ENCODE peak calls at places on chromosomes 11 and 22, in seven cellular contexts. F is adrenal gland, J is AG04450, N is ovary, X is nephron progenitor cell, H is cardiac fibroblast, Q is retinal pigment epithelial cell. V is an unnamed sample.

GRCh38 chr11:131748146-131749050 is 378.0 kb downstream of the NTM start:
- DNase-seq in F (peak; percentile 84), J (no peak), N (no peak), X (peak; percentile 76), H (peak; percentile 93), Q (no peak), V (peak; percentile 56)

GRCh38 chr11:93541884-93542752 is 1.1 kb downstream of the SMCO4 start:
- DNase-seq in F (peak; percentile 72), J (no peak), N (peak; percentile 50), X (no peak), H (peak; percentile 62), Q (no peak), V (peak; percentile 79)

GRCh38 chr22:41668971-41669911 is 19.4 kb downstream of the SNU13 start:
- DNase-seq in F (peak; percentile 53), J (peak; percentile 39), N (no peak), X (no peak), H (peak; percentile 77), Q (no peak), V (no peak)

GRCh38 chr22:48517039-48518030 is 1310.3 kb downstream of the BRD1 start:
- DNase-seq in F (no peak), J (no peak), N (no peak), X (no peak), H (no peak), Q (no peak), V (no peak)

GRCh38 chr11:41533761-41534160 is 74.3 kb upstream of the LRRC4C start:
- DNase-seq in F (no peak), J (no peak), N (no peak), X (no peak), H (no peak), Q (no peak), V (no peak)

GRCh38 chr11:17385492-17385891 is 3.0 kb downstream of the KCNJ11 start:
- DNase-seq in F (no peak), J (no peak), N (no peak), X (no peak), H (no peak), Q (no peak), V (no peak)

GRCh38 chr11:65435981-65436411 is 13.4 kb downstream of the NEAT1 start:
- DNase-seq in F (peak; percentile 71), J (no peak), N (peak; percentile 27), X (no peak), H (peak; percentile 52), Q (no peak), V (no peak)

GRCh38 chr22:26573026-26573662 is 16.8 kb downstream of the TPST2 start:
- DNase-seq in F (peak; percentile 83), J (no peak), N (no peak), X (no peak), H (peak; percentile 36), Q (no peak), V (no peak)

GRCh38 chr11:31757245-31757835 is 53.8 kb downstream of the PAX6 start:
- DNase-seq in F (no peak), J (no peak), N (no peak), X (no peak), H (peak; percentile 2), Q (no peak), V (no peak)

GRCh38 chr22:30423296-30423958 is 2.1 kb upstream of the MTFP1 start:
- DNase-seq in F (peak; percentile 78), J (no peak), N (no peak), X (no peak), H (no peak), Q (no peak), V (no peak)

GRCh38 chr11:36328956-36329673 is 33.0 kb downstream of the PRR5L start:
- DNase-seq in F (no peak), J (no peak), N (no peak), X (no peak), H (no peak), Q (no peak), V (no peak)

GRCh38 chr11:89437317-89437716 is 53.9 kb downstream of the NOX4 start:
- DNase-seq in F (no peak), J (no peak), N (no peak), X (no peak), H (no peak), Q (no peak), V (no peak)

GRCh38 chr22:29113329-29113728 is 40.5 kb downstream of the KREMEN1 start:
- DNase-seq in F (no peak), J (peak; percentile 29), N (no peak), X (no peak), H (no peak), Q (no peak), V (no peak)

GRCh38 chr22:39367040-39367439 is 17.2 kb downstream of the SYNGR1 start:
- DNase-seq in F (no peak), J (no peak), N (no peak), X (no peak), H (no peak), Q (no peak), V (no peak)

GRCh38 chr11:36699271-36699670 is 101.2 kb upstream of the RAG2 start:
- DNase-seq in F (no peak), J (no peak), N (no peak), X (no peak), H (no peak), Q (no peak), V (no peak)

DNA sequence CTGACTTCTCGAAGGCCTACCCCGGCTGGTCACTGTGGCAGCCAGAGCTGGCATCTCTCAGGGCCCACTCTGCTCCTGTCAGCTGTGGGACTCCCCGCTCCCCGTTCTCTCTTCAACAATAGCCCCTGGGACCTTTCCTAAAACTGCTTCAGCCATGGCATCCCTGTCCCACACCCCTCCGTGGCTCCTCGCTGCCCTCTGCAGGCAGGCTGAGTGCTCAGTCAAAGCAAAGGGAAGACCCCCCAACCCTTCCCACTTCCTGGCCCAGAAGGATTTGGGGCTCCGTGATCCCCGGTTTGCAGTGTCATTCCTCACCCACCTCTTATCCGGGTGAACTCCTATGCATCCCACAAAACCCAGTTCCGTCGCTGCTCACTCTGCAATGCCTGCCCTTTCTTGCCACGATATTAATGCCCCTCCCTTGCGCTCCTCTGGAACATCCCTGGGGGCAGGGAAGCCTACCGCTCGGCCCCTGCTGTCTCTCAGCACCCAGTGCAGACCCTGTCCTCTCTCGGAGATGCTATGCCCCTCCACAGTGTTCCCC is 1.6 kb upstream of the TH start:
- DNase-seq in F (no peak), J (no peak), N (no peak), X (peak; percentile 53), H (no peak), Q (no peak), V (no peak)
- TF ChIP-seq CTCF in F (no peak), J (peak; percentile 37), N (no peak), X (peak; percentile 32), H (peak; percentile 66), Q (peak; percentile 71), V (peak; percentile 57)

DNA sequence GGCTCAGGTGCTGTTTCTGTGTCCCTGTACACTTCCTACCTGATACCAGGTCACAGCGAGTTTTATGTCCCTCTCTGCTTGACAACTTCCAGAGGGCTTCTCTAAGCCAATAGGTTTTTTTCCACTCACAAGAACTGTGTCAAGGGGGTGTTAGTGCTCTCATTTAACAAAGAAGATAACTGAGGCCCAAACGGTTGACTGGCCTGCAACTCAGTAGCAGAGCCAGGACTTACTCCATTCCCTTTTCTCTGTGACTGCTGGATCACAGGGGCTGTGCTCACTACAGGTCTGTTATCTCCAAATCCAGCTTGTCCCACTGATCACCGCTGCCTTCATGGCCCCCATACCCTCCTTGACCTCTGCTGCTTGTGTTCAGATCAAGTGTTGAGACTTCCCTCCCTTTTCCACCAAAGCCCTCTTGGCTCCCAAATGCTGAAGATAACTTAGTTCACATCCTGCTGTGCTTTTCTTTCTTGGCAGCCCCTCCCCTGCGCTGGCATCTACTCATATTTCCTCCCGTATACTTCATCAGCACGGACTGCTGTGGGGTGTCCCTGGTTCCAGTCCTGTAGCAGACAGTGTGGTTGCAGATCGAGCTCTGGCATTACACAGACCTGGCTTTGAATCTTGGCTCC is 41.3 kb downstream of the POU2F3 start:
- DNase-seq in F (no peak), J (no peak), N (peak; percentile 23), X (no peak), H (no peak), Q (no peak), V (no peak)
- TF ChIP-seq CTCF in F (no peak), J (no peak), N (no peak), X (no peak), H (no peak), Q (no peak), V (no peak)

GRCh38 chr11:62122076-62122475 is 1.7 kb upstream of the INCENP start:
- DNase-seq in F (no peak), J (no peak), N (no peak), X (no peak), H (peak; percentile 14), Q (no peak), V (no peak)
- TF ChIP-seq CTCF in F (no peak), J (peak; percentile 41), N (no peak), X (no peak), H (peak; percentile 12), Q (peak; percentile 6), V (no peak)

GRCh38 chr11:798093-798713 is at the start of gene SLC25A22:
- DNase-seq in F (peak; percentile 81), J (no peak), N (peak; percentile 82), X (peak; percentile 94), H (peak; percentile 67), Q (no peak), V (peak; percentile 98)
- TF ChIP-seq CTCF in F (peak; percentile 56), J (peak; percentile 54), N (peak; percentile 95), X (peak; percentile 60), H (peak; percentile 38), Q (peak; percentile 62), V (peak; percentile 89)

GRCh38 chr11:120950880-120951279 is 73.0 kb upstream of the TBCEL start:
- DNase-seq in F (no peak), J (no peak), N (no peak), X (no peak), H (no peak), Q (no peak), V (no peak)

GRCh38 chr11:120956710-120957500 is 67.0 kb upstream of the TBCEL start:
- DNase-seq in F (no peak), J (no peak), N (no peak), X (no peak), H (no peak), Q (no peak), V (no peak)

GRCh38 chr11:120952503-120953229 is 71.2 kb upstream of the TBCEL start:
- DNase-seq in F (peak; percentile 90), J (peak; percentile 21), N (peak; percentile 80), X (peak; percentile 93), H (peak; percentile 70), Q (no peak), V (peak; percentile 75)

GRCh38 chr11:120954381-120954780 is 69.5 kb upstream of the TBCEL start:
- DNase-seq in F (no peak), J (no peak), N (no peak), X (no peak), H (no peak), Q (no peak), V (no peak)

GRCh38 chr11:120953230-120953558 is 70.7 kb upstream of the TBCEL start:
- DNase-seq in F (no peak), J (no peak), N (no peak), X (no peak), H (no peak), Q (no peak), V (no peak)
- TF ChIP-seq CTCF in F (no peak), J (no peak), N (no peak), X (no peak), H (no peak), Q (no peak), V (no peak)

GRCh38 chr11:12235549-12235944 is 125.2 kb downstream of the MICAL2 start:
- DNase-seq in F (no peak), J (no peak), N (no peak), X (no peak), H (no peak), Q (no peak), V (no peak)
- TF ChIP-seq CTCF in F (no peak), J (no peak), N (no peak), X (no peak), H (no peak), Q (peak; percentile 34), V (peak; percentile 40)

GRCh38 chr11:674406-674805 is 20.6 kb downstream of the DEAF1 start:
- DNase-seq in F (no peak), J (no peak), N (no peak), X (no peak), H (no peak), Q (no peak), V (no peak)
- TF ChIP-seq CTCF in F (no peak), J (no peak), N (no peak), X (no peak), H (no peak), Q (no peak), V (no peak)

V was measured in GM13977.